ENCODE peak calls at places on chromosomes 16 and 17, in ten cellular contexts. B is astrocyte of the spinal cord; G is fibroblast of mammary gland; M is CD8-positive, alpha-beta T cell; D is dorsolateral prefrontal cortex; L is cardiac fibroblast; R is Panc1; S is RWPE1; O is sigmoid colon; K is ovary. W is an unnamed sample.

GRCh38 chr16:27764869-27765675 is 215.1 kb downstream of the KATNIP start:
- DNase-seq in B (no peak), G (no peak), M (no peak), D (no peak), L (no peak), R (no peak), S (no peak), O (no peak), K (no peak), W (no peak)

GRCh38 chr16:87838643-87839541 is 30.4 kb downstream of the SLC7A5 start:
- DNase-seq in B (no peak), G (no peak), M (no peak), D (no peak), L (no peak), R (no peak), S (no peak), O (no peak), K (no peak), W (no peak)

GRCh38 chr16:728131-728889 is 1.4 kb downstream of the HAGHL start:
- DNase-seq in B (peak; percentile 83), G (peak; percentile 79), M (peak; percentile 42), D (peak; percentile 65), L (peak; percentile 79), R (no peak), S (peak; percentile 77), O (peak; percentile 83), K (no peak), W (peak; percentile 97)

GRCh38 chr16:2897110-2897509 is 14.1 kb downstream of the FLYWCH2 start:
- DNase-seq in B (no peak), G (peak; percentile 39), M (no peak), D (no peak), L (peak; percentile 73), R (no peak), S (no peak), O (no peak), K (no peak), W (no peak)

GRCh38 chr17:36611345-36612072 is 10.1 kb downstream of the MRM1 start:
- DNase-seq in B (peak; percentile 78), G (peak; percentile 91), M (no peak), D (no peak), L (peak; percentile 86), R (no peak), S (peak; percentile 70), O (no peak), K (no peak), W (peak; percentile 65)

GRCh38 chr16:88558457-88559442 is 11.5 kb upstream of the ZC3H18 start:
- DNase-seq in B (peak; percentile 38), G (peak; percentile 71), M (no peak), D (peak; percentile 46), L (peak; percentile 74), R (no peak), S (peak; percentile 39), O (peak; percentile 89), K (peak; percentile 84), W (peak; percentile 79)

GRCh38 chr16:21590287-21590686 is 9.1 kb upstream of the METTL9 start:
- DNase-seq in B (no peak), G (no peak), M (no peak), D (no peak), L (peak; percentile 25), R (no peak), S (no peak), O (no peak), K (no peak), W (no peak)

GRCh38 chr16:13376174-13376573 is 474.8 kb downstream of the SHISA9 start:
- DNase-seq in B (no peak), G (no peak), M (no peak), D (no peak), L (no peak), R (no peak), S (no peak), O (no peak), K (no peak), W (no peak)

GRCh38 chr17:21213491-21214014 is 408 bp downstream of the TMEM11 start:
- DNase-seq in B (no peak), G (no peak), M (peak; percentile 20), D (no peak), L (no peak), R (no peak), S (no peak), O (peak; percentile 71), K (no peak), W (peak; percentile 23)

GRCh38 chr17:28901866-28902818 is 737 bp downstream of the DHRS13 start:
- DNase-seq in B (no peak), G (no peak), M (peak; percentile 48), D (no peak), L (no peak), R (no peak), S (peak; percentile 24), O (no peak), K (peak; percentile 62), W (no peak)

GRCh38 chr17:19800571-19800970 is 52.5 kb upstream of the ALDH3A1 start:
- DNase-seq in B (no peak), G (no peak), M (no peak), D (no peak), L (no peak), R (no peak), S (no peak), O (no peak), K (no peak), W (no peak)

GRCh38 chr16:51812945-51813344 is 661.9 kb upstream of the SALL1 start:
- DNase-seq in B (no peak), G (no peak), M (no peak), D (no peak), L (no peak), R (no peak), S (no peak), O (no peak), K (no peak), W (no peak)
- TF ChIP-seq CTCF in B (no peak), G (no peak), M (no peak), D (no peak), L (no peak), R (no peak), S (no peak), O (no peak), K (no peak), W (no peak)

GRCh38 chr16:81775570-81775969 is 3.5 kb upstream of the PLCG2 start:
- DNase-seq in B (no peak), G (no peak), M (no peak), D (no peak), L (no peak), R (no peak), S (no peak), O (no peak), K (no peak), W (no peak)

GRCh38 chr16:81780350-81780749 is 1.3 kb downstream of the PLCG2 start:
- DNase-seq in B (no peak), G (no peak), M (no peak), D (no peak), L (no peak), R (no peak), S (no peak), O (no peak), K (no peak), W (no peak)

GRCh38 chr16:81778231-81778630 is 860 bp upstream of the PLCG2 start:
- DNase-seq in B (no peak), G (no peak), M (no peak), D (no peak), L (no peak), R (no peak), S (no peak), O (no peak), K (no peak), W (no peak)

GRCh38 chr16:81778861-81779539 is at the start of gene PLCG2:
- DNase-seq in B (no peak), G (peak; percentile 5), M (peak; percentile 56), D (no peak), L (peak; percentile 22), R (no peak), S (peak; percentile 82), O (peak; percentile 76), K (peak; percentile 31), W (peak; percentile 18)

DNA sequence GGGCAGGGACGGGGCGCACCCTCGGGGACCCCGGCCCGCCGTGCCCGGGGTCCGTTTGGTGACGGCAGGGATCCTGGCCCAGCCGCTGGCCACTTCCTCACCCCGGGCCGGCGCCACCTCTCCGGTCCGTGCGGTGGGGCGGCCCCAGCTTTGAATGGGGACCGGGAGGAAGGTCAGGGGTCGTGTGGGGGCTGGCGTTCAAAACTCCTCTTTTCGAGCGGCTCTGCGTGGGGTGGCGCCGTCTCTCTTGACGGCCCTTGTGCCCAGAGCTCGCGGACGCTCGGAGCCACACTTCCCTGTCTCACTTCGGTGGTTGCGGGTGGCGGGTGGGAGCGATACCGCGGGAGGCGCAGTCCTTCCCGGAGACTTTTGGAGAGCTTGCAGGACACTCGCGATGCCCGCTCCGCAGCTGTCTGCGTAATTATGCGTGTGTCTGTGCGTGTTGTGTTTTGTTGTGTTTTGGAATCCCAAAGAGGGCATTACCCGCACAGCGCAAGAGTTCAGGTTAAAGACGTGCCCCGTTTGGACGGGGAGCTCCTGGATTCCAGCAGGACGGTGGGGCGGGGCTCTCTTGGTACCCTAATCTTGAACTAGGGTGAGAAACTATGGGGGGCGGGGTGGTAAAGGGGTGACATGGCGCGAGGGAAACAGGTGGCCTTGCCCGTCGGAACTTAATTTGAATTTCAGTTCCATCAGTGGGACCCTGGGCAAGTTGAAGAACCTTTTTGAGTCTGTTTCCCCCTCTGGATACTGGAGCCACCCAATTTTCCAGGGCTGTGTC is 639 bp downstream of the PLCG2 start:
- DNase-seq in B (no peak), G (no peak), M (no peak), D (no peak), L (peak; percentile 10), R (no peak), S (no peak), O (no peak), K (no peak), W (no peak)
- TF ChIP-seq CTCF in B (no peak), G (no peak), M (no peak), D (no peak), L (no peak), R (no peak), S (no peak), O (no peak), K (no peak), W (no peak)

GRCh38 chr17:2369551-2370210 is 31.2 kb downstream of the MNT start:
- DNase-seq in B (no peak), G (no peak), M (no peak), D (no peak), L (no peak), R (no peak), S (no peak), O (no peak), K (no peak), W (no peak)
- TF ChIP-seq CTCF in B (peak; percentile 16), G (no peak), M (no peak), D (no peak), L (no peak), R (no peak), S (no peak), O (no peak), K (no peak), W (no peak)

GRCh38 chr16:54538241-54538640 is 251.7 kb upstream of the IRX3 start:
- DNase-seq in B (no peak), G (peak; percentile 10), M (no peak), D (no peak), L (peak; percentile 19), R (no peak), S (no peak), O (no peak), K (no peak), W (no peak)
- TF ChIP-seq CTCF in B (peak; percentile 21), G (peak; percentile 30), M (no peak), D (no peak), L (peak; percentile 22), R (peak; percentile 20), S (peak; percentile 34), O (no peak), K (no peak), W (peak; percentile 30)